ENCODE peak calls at places on chromosomes 3 and 15, in five cellular contexts. One of them, this sample, is unnamed.

GRCh38 chr15:74037171-74038117 is 42.9 kb downstream of the PML start:
- DNase-seq in COLO829: no peak
- DNase-seq in T-cell: no peak
- DNase-seq in mucosa of descending colon: no peak
- DNase-seq in activated gamma-delta T cell treated with Interleukin-2 at 50 U/mL for 16 hours: no peak
- DNase-seq in this sample: no peak

GRCh38 chr3:62607287-62608029 is 234.1 kb upstream of the FEZF2 start:
- DNase-seq in COLO829: peak
- DNase-seq in T-cell: no peak
- DNase-seq in mucosa of descending colon: no peak
- DNase-seq in activated gamma-delta T cell treated with Interleukin-2 at 50 U/mL for 16 hours: no peak
- DNase-seq in this sample: peak

GRCh38 chr15:29740692-29741311 is 81.5 kb downstream of the TJP1 start:
- DNase-seq in COLO829: no peak
- DNase-seq in T-cell: no peak
- DNase-seq in mucosa of descending colon: no peak
- DNase-seq in activated gamma-delta T cell treated with Interleukin-2 at 50 U/mL for 16 hours: no peak
- DNase-seq in this sample: peak

GRCh38 chr15:92636950-92637481 is 18.6 kb downstream of the FAM174B start:
- DNase-seq in COLO829: no peak
- DNase-seq in T-cell: no peak
- DNase-seq in mucosa of descending colon: peak
- DNase-seq in activated gamma-delta T cell treated with Interleukin-2 at 50 U/mL for 16 hours: no peak
- DNase-seq in this sample: no peak

GRCh38 chr3:38121451-38121831 is 15.5 kb downstream of the ACAA1 start:
- DNase-seq in COLO829: no peak
- DNase-seq in T-cell: no peak
- DNase-seq in mucosa of descending colon: peak
- DNase-seq in activated gamma-delta T cell treated with Interleukin-2 at 50 U/mL for 16 hours: no peak
- DNase-seq in this sample: no peak

GRCh38 chr3:43997788-43998373 is 243.8 kb upstream of the TOPAZ1 start:
- DNase-seq in COLO829: no peak
- DNase-seq in T-cell: no peak
- DNase-seq in mucosa of descending colon: no peak
- DNase-seq in activated gamma-delta T cell treated with Interleukin-2 at 50 U/mL for 16 hours: no peak
- DNase-seq in this sample: peak

GRCh38 chr15:49370782-49371181 is 52.3 kb upstream of the FGF7 start:
- DNase-seq in COLO829: no peak
- DNase-seq in T-cell: no peak
- DNase-seq in mucosa of descending colon: no peak
- DNase-seq in activated gamma-delta T cell treated with Interleukin-2 at 50 U/mL for 16 hours: no peak
- DNase-seq in this sample: peak

GRCh38 chr15:34610388-34610787 is 26.9 kb upstream of the GOLGA8B start:
- DNase-seq in COLO829: no peak
- DNase-seq in T-cell: no peak
- DNase-seq in mucosa of descending colon: no peak
- DNase-seq in activated gamma-delta T cell treated with Interleukin-2 at 50 U/mL for 16 hours: no peak
- DNase-seq in this sample: peak

GRCh38 chr3:112320698-112321097 is 12.3 kb upstream of the CD200 start:
- DNase-seq in COLO829: no peak
- DNase-seq in T-cell: no peak
- DNase-seq in mucosa of descending colon: no peak
- DNase-seq in activated gamma-delta T cell treated with Interleukin-2 at 50 U/mL for 16 hours: no peak
- DNase-seq in this sample: no peak

GRCh38 chr15:101351736-101352135 is 56.7 kb upstream of the SNRPA1 start:
- DNase-seq in COLO829: no peak
- DNase-seq in T-cell: no peak
- DNase-seq in mucosa of descending colon: no peak
- DNase-seq in activated gamma-delta T cell treated with Interleukin-2 at 50 U/mL for 16 hours: no peak
- DNase-seq in this sample: no peak

GRCh38 chr3:58332575-58333179 is at the start of gene PXK:
- DNase-seq in COLO829: peak
- DNase-seq in T-cell: peak
- DNase-seq in mucosa of descending colon: peak
- DNase-seq in activated gamma-delta T cell treated with Interleukin-2 at 50 U/mL for 16 hours: peak
- DNase-seq in this sample: peak

This sample was measured in ELR.